ENCODE peak calls at places on chromosome 12, in five cellular contexts. V, N, Q, G and R are unnamed samples. For H3K9me3, the result is how much of the 10 kb centered on the place peaks cover.

GRCh38 chr12:10101042-10101579 is 2.3 kb upstream of the CLEC1A start:
- DNase-seq in V (no peak), N (no peak), Q (no peak), G (no peak), R (no peak)

GRCh38 chr12:6200266-6201198 is at the start of gene CD9:
- DNase-seq in V (peak), N (peak), Q (peak), G (no peak), R (no peak)

GRCh38 chr12:57452181-57452936 is 2.7 kb upstream of the INHBE start:
- DNase-seq in V (peak), N (no peak), Q (no peak), G (no peak), R (no peak)

GRCh38 chr12:162467-163307 is 51.3 kb downstream of the SLC6A12 start:
- DNase-seq in V (no peak), N (no peak), Q (no peak), G (peak), R (no peak)

GRCh38 chr12:49021292-49021915 is 2.8 kb upstream of the PRKAG1 start:
- DNase-seq in V (no peak), N (peak), Q (no peak), G (no peak), R (no peak)

GRCh38 chr12:7221486-7221885 is 32.0 kb downstream of the PEX5 start:
- DNase-seq in V (no peak), N (no peak), Q (no peak), G (no peak), R (no peak)

GRCh38 chr12:6766651-6767300 is 613 bp downstream of the PTMS start:
- DNase-seq in V (peak), N (peak), Q (peak), G (peak), R (no peak)

GRCh38 chr12:188910-189621 is 24.9 kb downstream of the SLC6A12 start:
- DNase-seq in V (peak), N (peak), Q (peak), G (no peak), R (no peak)

GRCh38 chr12:66194122-66194521 is 5.1 kb downstream of the IRAK3 start:
- DNase-seq in V (no peak), N (no peak), Q (no peak), G (no peak), R (no peak)

GRCh38 chr12:12749433-12749832 is 32.3 kb downstream of the CDKN1B start:
- DNase-seq in V (no peak), N (peak), Q (no peak), G (no peak), R (peak)

GRCh38 chr12:89907659-89908058 is 199.0 kb upstream of the ATP2B1 start:
- DNase-seq in V (no peak), N (no peak), Q (no peak), G (no peak), R (no peak)

GRCh38 chr12:122835693-122836026 is 403 bp downstream of the HIP1R start:
- DNase-seq in V (no peak), N (peak), Q (peak), G (peak), R (no peak)

GRCh38 chr12:95548539-95549391 is 2.5 kb downstream of the USP44 start:
- DNase-seq in V (peak), N (peak), Q (peak), G (peak), R (no peak)

GRCh38 chr12:6765634-6766581 is at the start of gene PTMS:
- DNase-seq in V (peak), N (peak), Q (peak), G (peak), R (no peak)

GRCh38 chr12:104680070-104680469 is 223.3 kb downstream of the CHST11 start:
- DNase-seq in V (no peak), N (no peak), Q (no peak), G (peak), R (no peak)

GRCh38 chr12:111488271-111488670 is 82.5 kb downstream of the SH2B3 start:
- DNase-seq in V (peak), N (no peak), Q (no peak), G (no peak), R (no peak)

GRCh38 chr12:6917491-6918231 is 3.3 kb downstream of the ENO2 start:
- DNase-seq in V (no peak), N (no peak), Q (peak), G (no peak), R (no peak)

GRCh38 chr12:105378821-105379400 is 48.4 kb downstream of the C12orf75 start:
- DNase-seq in V (no peak), N (no peak), Q (no peak), G (peak), R (no peak)

GRCh38 chr12:4900327-4900726 is 9.4 kb upstream of the KCNA1 start:
- DNase-seq in V (no peak), N (no peak), Q (no peak), G (no peak), R (no peak)

GRCh38 chr12:16076553-16076952 is 165.4 kb downstream of the DERA start:
- DNase-seq in V (no peak), N (no peak), Q (no peak), G (peak), R (no peak)
- TF ChIP-seq CTCF in V (peak), N (no peak), Q (peak), G (peak), R (no peak)

DNA sequence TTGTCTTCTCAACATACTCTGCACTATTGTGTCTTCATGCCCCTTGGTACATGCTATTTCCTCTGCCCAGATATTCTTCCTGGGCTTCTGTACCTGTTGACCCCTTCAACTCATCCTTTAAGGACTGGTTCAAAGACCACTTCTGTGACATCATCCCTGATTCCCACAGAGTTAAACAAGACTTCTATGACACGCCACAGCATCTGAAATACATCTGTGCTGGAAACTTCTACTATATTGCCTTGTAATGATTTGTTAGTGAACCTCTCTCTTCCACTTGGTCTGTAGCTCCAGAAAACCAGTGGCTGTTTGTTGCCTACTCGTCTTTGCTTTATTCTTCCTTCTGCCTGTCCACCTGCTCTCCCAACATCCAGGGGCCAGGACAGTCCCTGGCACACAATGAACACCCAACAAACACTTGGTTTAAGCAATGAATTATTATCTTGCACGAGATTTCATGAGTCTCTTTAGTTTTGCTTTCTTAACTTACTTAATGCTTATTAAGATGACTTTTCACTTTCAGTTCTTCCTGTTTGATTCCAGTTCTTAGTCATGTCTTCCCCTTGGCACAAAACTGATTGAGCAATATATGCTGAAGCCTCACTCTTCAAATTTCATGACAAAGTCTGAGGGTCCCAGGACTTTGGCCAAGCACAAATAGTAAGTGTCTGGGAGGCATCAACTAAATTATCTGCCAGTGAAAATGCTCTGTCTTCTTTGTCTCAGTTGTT is 485.9 kb downstream of the APAF1 start:
- DNase-seq in V (no peak), N (no peak), Q (no peak), G (no peak), R (no peak)
- H3K4me3 ChIP-seq in V (peak), N (no peak), Q (peak), G (no peak), R (no peak)

GRCh38 chr12:28014196-28014595 is 41.7 kb upstream of the PTHLH start:
- DNase-seq in V (no peak), N (no peak), Q (no peak), G (no peak), R (no peak)

GRCh38 chr12:28017126-28017872 is 44.8 kb upstream of the PTHLH start:
- DNase-seq in V (no peak), N (no peak), Q (no peak), G (no peak), R (no peak)

GRCh38 chr12:28012333-28012918 is 39.9 kb upstream of the PTHLH start:
- DNase-seq in V (no peak), N (no peak), Q (no peak), G (no peak), R (no peak)

GRCh38 chr12:28017873-28018255 is 45.3 kb upstream of the PTHLH start:
- DNase-seq in V (no peak), N (no peak), Q (no peak), G (no peak), R (no peak)

GRCh38 chr12:28015165-28015564 is 42.6 kb upstream of the PTHLH start:
- DNase-seq in V (no peak), N (no peak), Q (no peak), G (no peak), R (no peak)
- H3K9me3 ChIP-seq in V (under half), N (under half), Q (under half), G (under half), R (under half)

GRCh38 chr12:1984759-1985158 is 19.5 kb downstream of the DCP1B start:
- DNase-seq in V (no peak), N (no peak), Q (no peak), G (no peak), R (no peak)

GRCh38 chr12:1992732-1993131 is 11.5 kb downstream of the DCP1B start:
- DNase-seq in V (no peak), N (no peak), Q (no peak), G (no peak), R (no peak)

GRCh38 chr12:1993341-1993740 is 10.9 kb downstream of the DCP1B start:
- DNase-seq in V (no peak), N (no peak), Q (no peak), G (no peak), R (no peak)

GRCh38 chr12:1993871-1994371 is 10.3 kb downstream of the DCP1B start:
- DNase-seq in V (no peak), N (peak), Q (no peak), G (no peak), R (no peak)

GRCh38 chr12:1989111-1989510 is 15.1 kb downstream of the DCP1B start:
- DNase-seq in V (no peak), N (no peak), Q (no peak), G (no peak), R (no peak)
- TF ChIP-seq CTCF in V (no peak), N (no peak), Q (no peak), G (no peak), R (no peak)

DNA sequence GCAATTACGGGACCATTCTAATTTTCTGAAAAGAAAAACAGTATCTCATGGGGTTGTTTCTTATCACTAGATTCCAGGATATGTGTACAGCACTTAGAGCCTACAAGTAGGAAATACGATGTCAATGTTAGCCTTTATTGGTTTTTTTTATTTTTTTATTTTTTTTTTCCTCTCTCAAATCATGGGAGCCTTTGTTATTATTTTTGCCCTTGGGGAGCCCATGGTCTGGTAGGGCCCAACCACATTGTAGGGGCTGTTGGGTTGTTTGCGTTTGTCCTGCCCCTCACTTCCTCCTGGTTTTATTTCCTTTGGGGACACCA is 5.9 kb downstream of the MORN3 start:
- DNase-seq in V (no peak), N (no peak), Q (no peak), G (no peak), R (no peak)
- H3K4me3 ChIP-seq in V (no peak), N (no peak), Q (no peak), G (peak), R (no peak)

GRCh38 chr12:38166225-38166624 is 150.3 kb upstream of the ALG10B start:
- DNase-seq in V (no peak), N (no peak), Q (no peak), G (no peak), R (no peak)
- H3K9me3 ChIP-seq in V (under half), N (under half), Q (under half), G (under half), R (under half)

DNA sequence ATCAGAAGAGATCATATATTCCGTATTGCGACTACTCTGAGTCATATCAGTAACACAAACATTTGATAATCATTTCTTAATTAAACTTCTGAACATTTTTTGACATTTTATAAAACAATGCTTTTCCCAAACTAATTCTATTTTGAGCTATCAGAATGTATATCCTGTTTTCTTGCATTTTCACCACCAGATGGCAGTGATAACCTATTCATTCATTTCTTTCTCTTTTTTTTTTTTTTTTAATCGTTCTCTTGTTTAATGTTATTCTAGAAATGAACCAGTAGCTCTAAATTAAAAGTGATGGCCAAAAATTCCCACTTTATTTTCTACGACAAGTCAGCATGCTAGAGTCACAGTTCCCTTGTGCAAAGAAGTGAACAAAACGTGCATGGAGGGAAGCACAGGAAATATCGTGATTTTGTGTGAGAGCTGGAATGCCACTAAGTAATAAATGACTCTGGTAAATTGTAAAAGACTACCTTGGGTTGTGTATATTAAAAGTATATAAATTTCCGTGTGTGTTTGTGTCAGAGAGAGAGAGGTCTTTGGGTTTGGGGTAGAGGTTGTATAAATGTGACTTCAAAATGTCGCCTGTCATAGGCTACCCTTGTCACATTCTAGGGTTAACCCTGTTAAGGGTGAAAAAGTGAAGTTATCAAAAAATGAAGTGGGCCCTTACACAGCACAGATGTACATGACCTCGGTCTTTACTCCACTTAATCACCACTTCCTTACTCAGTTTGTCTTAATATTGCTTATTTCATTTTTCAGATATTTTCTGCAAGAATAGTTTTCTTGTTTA is 40.4 kb upstream of the LDHB start:
- DNase-seq in V (no peak), N (no peak), Q (no peak), G (peak), R (no peak)
- TF ChIP-seq CTCF in V (peak), N (peak), Q (peak), G (peak), R (peak)

GRCh38 chr12:123971770-123972447 is 722 bp downstream of the CCDC92 start:
- DNase-seq in V (peak), N (peak), Q (peak), G (peak), R (peak)
- H3K4me3 ChIP-seq in V (peak), N (peak), Q (peak), G (peak), R (peak)